ENCODE peak calls at places on chromosomes 6 and 20, in ten cellular contexts. G is IMR-90, B is RWPE1, Y is GM12878, P is colonic mucosa, A is brain microvascular endothelial cell, N is transverse colon, Q is cardiac muscle cell, R is tibial artery, L is aorta. I is an unnamed sample.

GRCh38 chr6:111573118-111573883 is 32.4 kb downstream of the TRAF3IP2 start:
- DNase-seq in G (peak; percentile 80), B (peak; percentile 83), Y (no peak), P (no peak), A (peak; percentile 76), N (no peak), Q (peak; percentile 72), R (peak; percentile 47), L (no peak), I (no peak)

GRCh38 chr6:86934365-86934764 is 3.0 kb upstream of the HTR1E start:
- DNase-seq in G (no peak), B (no peak), Y (no peak), P (no peak), A (no peak), N (no peak), Q (no peak), R (no peak), L (no peak), I (no peak)

GRCh38 chr6:6235786-6236185 is 84.7 kb downstream of the F13A1 start:
- DNase-seq in G (no peak), B (no peak), Y (no peak), P (no peak), A (no peak), N (no peak), Q (no peak), R (no peak), L (no peak), I (no peak)

GRCh38 chr6:85945454-85946185 is 302.9 kb upstream of the SYNCRIP start:
- DNase-seq in G (no peak), B (no peak), Y (no peak), P (no peak), A (no peak), N (no peak), Q (no peak), R (no peak), L (no peak), I (no peak)

GRCh38 chr6:151004415-151005024 is 139.0 kb downstream of the MTHFD1L start:
- DNase-seq in G (peak; percentile 95), B (peak; percentile 74), Y (no peak), P (no peak), A (peak; percentile 86), N (no peak), Q (peak; percentile 96), R (peak; percentile 49), L (no peak), I (no peak)

GRCh38 chr6:74091133-74091793 is 395.3 kb downstream of the CD109 start:
- DNase-seq in G (peak; percentile 58), B (peak; percentile 45), Y (no peak), P (no peak), A (no peak), N (no peak), Q (peak; percentile 66), R (no peak), L (no peak), I (no peak)

GRCh38 chr20:41572010-41572572 is 46.1 kb downstream of the CHD6 start:
- DNase-seq in G (no peak), B (no peak), Y (no peak), P (no peak), A (no peak), N (no peak), Q (peak; percentile 24), R (no peak), L (no peak), I (no peak)

GRCh38 chr6:56744528-56744927 is 101.8 kb upstream of the DST start:
- DNase-seq in G (no peak), B (no peak), Y (no peak), P (no peak), A (no peak), N (no peak), Q (no peak), R (no peak), L (no peak), I (no peak)

GRCh38 chr6:3844097-3844463 is 5.1 kb upstream of the FAM50B start:
- DNase-seq in G (peak; percentile 82), B (peak; percentile 72), Y (no peak), P (no peak), A (peak; percentile 38), N (no peak), Q (peak; percentile 39), R (no peak), L (no peak), I (no peak)

GRCh38 chr6:156686429-156686939 is 90.7 kb upstream of the ARID1B start:
- DNase-seq in G (peak; percentile 59), B (peak; percentile 67), Y (no peak), P (no peak), A (peak; percentile 40), N (peak; percentile 51), Q (peak; percentile 67), R (no peak), L (no peak), I (no peak)

GRCh38 chr6:149026530-149026942 is 279.7 kb downstream of the UST start:
- DNase-seq in G (peak; percentile 98), B (peak; percentile 51), Y (no peak), P (peak; percentile 38), A (peak; percentile 86), N (no peak), Q (peak; percentile 82), R (no peak), L (no peak), I (no peak)

GRCh38 chr6:86205980-86206379 is 563.3 kb upstream of the SYNCRIP start:
- DNase-seq in G (no peak), B (no peak), Y (no peak), P (no peak), A (no peak), N (no peak), Q (no peak), R (no peak), L (no peak), I (no peak)

GRCh38 chr20:25270829-25271251 is 23.0 kb downstream of the PYGB start:
- DNase-seq in G (no peak), B (no peak), Y (no peak), P (peak; percentile 15), A (no peak), N (peak; percentile 4), Q (no peak), R (peak; percentile 18), L (no peak), I (no peak)

GRCh38 chr6:108287373-108287772 is 7.5 kb upstream of the AFG1L start:
- DNase-seq in G (no peak), B (no peak), Y (no peak), P (no peak), A (no peak), N (no peak), Q (no peak), R (no peak), L (no peak), I (no peak)

GRCh38 chr6:165664553-165665383 is 1.7 kb upstream of the PDE10A start:
- DNase-seq in G (no peak), B (no peak), Y (no peak), P (no peak), A (no peak), N (no peak), Q (peak; percentile 49), R (no peak), L (no peak), I (no peak)

GRCh38 chr6:142846883-142847287 is 98.1 kb downstream of the HIVEP2 start:
- DNase-seq in G (peak; percentile 95), B (peak; percentile 44), Y (no peak), P (no peak), A (peak; percentile 95), N (no peak), Q (peak; percentile 67), R (peak; percentile 66), L (no peak), I (peak; percentile 34)

DNA sequence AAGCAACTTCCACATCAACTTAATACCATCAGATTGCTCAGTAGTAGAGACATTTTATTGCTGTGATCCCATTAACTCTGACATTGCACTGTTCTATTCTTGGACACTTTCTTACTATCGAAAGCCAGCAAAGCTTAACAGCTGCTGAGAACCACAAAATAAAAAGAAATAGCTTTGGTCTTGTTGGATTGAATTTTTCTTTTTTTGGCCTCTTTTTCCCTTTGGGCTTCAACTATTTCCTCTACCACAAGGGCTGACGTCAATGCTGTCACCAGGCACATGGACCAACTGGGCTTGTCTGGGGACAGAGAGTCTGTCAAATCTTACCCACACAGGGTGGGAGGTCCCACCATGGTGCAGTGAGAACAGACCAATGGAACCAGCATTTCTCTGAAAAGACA is 63.4 kb upstream of the ENPP5 start:
- DNase-seq in G (no peak), B (no peak), Y (no peak), P (no peak), A (no peak), N (no peak), Q (no peak), R (peak; percentile 45), L (peak; percentile 46), I (no peak)
- H3K27ac ChIP-seq in G (no peak overlapping the region), B (no peak overlapping the region), Y (no peak overlapping the region), P (no peak overlapping the region), A (no peak overlapping the region), N (no peak overlapping the region), Q (no peak overlapping the region), R (peak overlapping the region; percentile 12), L (no peak overlapping the region), I (no peak overlapping the region)

GRCh38 chr20:48923149-48923718 is 1.7 kb downstream of the ARFGEF2 start:
- DNase-seq in G (no peak), B (no peak), Y (no peak), P (no peak), A (no peak), N (no peak), Q (peak; percentile 51), R (no peak), L (no peak), I (no peak)
- H3K27ac ChIP-seq in G (no peak overlapping the region), B (no peak overlapping the region), Y (peak overlapping the region; percentile 91), P (peak overlapping the region; percentile 98), A (no peak overlapping the region), N (peak overlapping the region; percentile 96), Q (peak overlapping the region; percentile 99), R (peak overlapping the region; percentile 95), L (no peak overlapping the region), I (no peak overlapping the region)

DNA sequence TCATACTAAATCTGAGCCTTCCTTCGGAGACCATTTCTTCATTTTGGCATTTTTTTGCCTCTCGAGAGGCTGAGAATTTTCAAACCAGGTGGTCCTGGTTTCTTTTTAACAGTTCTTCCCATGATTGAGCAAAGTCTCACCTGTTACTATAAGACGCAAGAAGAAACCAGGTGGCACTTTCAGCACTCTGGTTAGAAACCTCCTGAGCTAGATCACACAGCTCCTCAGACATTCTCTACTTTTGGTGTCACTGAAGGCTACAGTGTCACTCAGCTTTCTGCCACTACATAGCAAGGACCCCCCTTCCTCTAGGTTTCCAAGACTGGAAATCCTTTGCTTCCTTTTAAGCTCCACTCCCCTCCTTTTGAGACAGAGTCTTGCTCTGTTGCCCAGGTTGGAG is 7.3 kb downstream of the IFNGR1 start:
- DNase-seq in G (no peak), B (no peak), Y (no peak), P (no peak), A (no peak), N (no peak), Q (no peak), R (no peak), L (no peak), I (no peak)
- H3K27ac ChIP-seq in G (no peak overlapping the region), B (no peak overlapping the region), Y (peak overlapping the region; percentile 27), P (no peak overlapping the region), A (no peak overlapping the region), N (no peak overlapping the region), Q (no peak overlapping the region), R (no peak overlapping the region), L (no peak overlapping the region), I (no peak overlapping the region)

DNA sequence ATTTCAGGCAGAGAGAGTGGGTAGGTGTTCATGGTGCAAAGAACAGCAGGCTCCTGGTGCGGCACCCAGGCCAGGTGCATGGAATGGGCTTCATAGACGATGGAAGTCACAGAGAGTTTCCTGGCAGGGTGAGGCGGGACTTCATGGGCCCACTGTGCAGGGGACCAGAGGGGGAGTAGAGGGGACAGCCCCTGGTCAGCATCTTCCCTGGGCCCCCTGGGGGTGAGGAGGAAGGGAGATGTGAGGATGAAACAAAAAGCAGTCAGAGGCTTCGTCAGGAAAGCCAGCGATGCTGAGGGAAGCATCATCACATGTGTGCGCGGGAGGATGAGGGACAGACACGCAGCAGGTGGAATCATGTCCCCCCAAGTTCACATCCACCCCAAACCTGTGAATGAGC is 2.4 kb upstream of the THBS2 start:
- DNase-seq in G (no peak), B (no peak), Y (no peak), P (no peak), A (no peak), N (no peak), Q (no peak), R (no peak), L (no peak), I (no peak)
- H3K27ac ChIP-seq in G (no peak overlapping the region), B (no peak overlapping the region), Y (no peak overlapping the region), P (no peak overlapping the region), A (no peak overlapping the region), N (no peak overlapping the region), Q (no peak overlapping the region), R (no peak overlapping the region), L (no peak overlapping the region), I (no peak overlapping the region)

I was measured in caudate nucleus.